ENCODE peak calls at places on chromosomes 1 and 21, in four cellular contexts. V is dermis microvascular lymphatic vessel endothelial cell, L is hippocampal formation, Q is iris pigment epithelial cell. Y is an unnamed sample.

GRCh38 chr1:177466286-177466685 is 295.5 kb downstream of the BRINP2 start:
- DNase-seq in L (no peak), V (no peak), Q (no peak), Y (no peak)

GRCh38 chr1:156860639-156861423 is at the start of gene NTRK1:
- DNase-seq in Q (peak; percentile 28), V (peak; percentile 50), L (no peak), Y (no peak)

GRCh38 chr1:77400781-77401180 is 119.0 kb downstream of the AK5 start:
- DNase-seq in L (no peak), V (no peak), Q (peak; percentile 39), Y (no peak)

GRCh38 chr1:182317489-182318180 is 74.0 kb downstream of the GLUL start:
- DNase-seq in Q (no peak), L (no peak), V (no peak), Y (peak; percentile 93)

GRCh38 chr1:1435094-1435903 is at the start of gene VWA1:
- DNase-seq in V (peak; percentile 77), Q (peak; percentile 67), L (peak; percentile 76), Y (peak; percentile 59)

GRCh38 chr1:21220815-21221214 is 44.1 kb upstream of the EIF4G3 start:
- DNase-seq in L (peak; percentile 44), V (peak; percentile 61), Q (no peak), Y (peak; percentile 74)

GRCh38 chr21:25717491-25718139 is 17.1 kb downstream of the ATP5PF start:
- DNase-seq in V (peak; percentile 52), L (no peak), Q (peak; percentile 74), Y (no peak)

GRCh38 chr21:46195595-46196195 is 11.4 kb upstream of the SPATC1L start:
- DNase-seq in V (no peak), L (no peak), Q (no peak), Y (no peak)

GRCh38 chr1:41917835-41918449 is 780 bp downstream of the HIVEP3 start:
- DNase-seq in L (no peak), V (peak; percentile 65), Q (peak; percentile 49), Y (peak; percentile 65)

GRCh38 chr1:23759277-23759676 is 16.0 kb downstream of the ELOA start:
- DNase-seq in V (no peak), L (peak; percentile 56), Q (peak; percentile 49), Y (no peak)

GRCh38 chr21:26135520-26135919 is 35.0 kb downstream of the APP start:
- DNase-seq in V (no peak), Q (no peak), L (no peak), Y (no peak)

GRCh38 chr1:40096646-40096976 is 441 bp downstream of the PPT1 start:
- DNase-seq in Q (no peak), L (no peak), V (no peak), Y (no peak)

GRCh38 chr1:215287362-215287761 is 204.8 kb downstream of the KCNK2 start:
- DNase-seq in L (no peak), V (no peak), Q (peak; percentile 15), Y (no peak)

GRCh38 chr1:183882328-183883167 is 77.6 kb downstream of the RGL1 start:
- DNase-seq in Q (no peak), L (no peak), V (no peak), Y (no peak)

GRCh38 chr1:169707917-169708604 is 3.4 kb downstream of the SELL start:
- DNase-seq in V (no peak), L (no peak), Q (no peak), Y (no peak)

GRCh38 chr1:30321996-30322858 is 401.2 kb downstream of the MATN1 start:
- DNase-seq in V (no peak), Q (no peak), L (no peak), Y (no peak)

Y was measured in DMS153.